ENCODE peak calls at places on chromosomes 3 and 15, in five cellular contexts. X is pancreas, J is cardiac muscle cell, W is brain microvascular endothelial cell, B is PC-3. O is an unnamed sample.

GRCh38 chr3:73493543-73494314 is 131.0 kb downstream of the PDZRN3 start:
- DNase-seq in X (no peak), J (no peak), W (peak; percentile 67), B (no peak), O (peak; percentile 83)

GRCh38 chr3:129417354-129417753 is 11.1 kb downstream of the EFCAB12 start:
- DNase-seq in X (no peak), J (no peak), W (no peak), B (no peak), O (peak; percentile 74)

GRCh38 chr3:152909180-152909883 is 74.4 kb downstream of the P2RY1 start:
- DNase-seq in X (no peak), J (no peak), W (peak; percentile 4), B (peak; percentile 9), O (peak; percentile 25)

GRCh38 chr3:128481438-128481942 is 11.5 kb downstream of the GATA2 start:
- DNase-seq in X (no peak), J (no peak), W (no peak), B (no peak), O (no peak)

GRCh38 chr15:96716100-96716499 is 385.6 kb downstream of the NR2F2 start:
- DNase-seq in X (no peak), J (no peak), W (no peak), B (no peak), O (no peak)

GRCh38 chr3:126103121-126104027 is 19.4 kb upstream of the SLC41A3 start:
- DNase-seq in X (no peak), J (no peak), W (no peak), B (no peak), O (no peak)

GRCh38 chr15:59933607-59934006 is 70.5 kb upstream of the FOXB1 start:
- DNase-seq in X (no peak), J (no peak), W (no peak), B (peak; percentile 44), O (no peak)

GRCh38 chr15:75640483-75641175 is 605 bp upstream of the IMP3 start:
- DNase-seq in X (peak; percentile 57), J (peak; percentile 47), W (peak; percentile 39), B (peak; percentile 55), O (peak; percentile 40)

GRCh38 chr15:72859023-72859756 is 75.6 kb upstream of the ADPGK start:
- DNase-seq in X (no peak), J (no peak), W (no peak), B (no peak), O (no peak)

GRCh38 chr3:194711913-194712312 is 26.2 kb downstream of the FAM43A start:
- DNase-seq in X (no peak), J (peak; percentile 82), W (peak; percentile 99), B (peak; percentile 96), O (peak; percentile 85)

GRCh38 chr3:184718431-184718830 is 6.6 kb upstream of the MAGEF1 start:
- DNase-seq in X (no peak), J (peak; percentile 55), W (no peak), B (no peak), O (no peak)

GRCh38 chr3:194806991-194807685 is 121.5 kb downstream of the FAM43A start:
- DNase-seq in X (no peak), J (no peak), W (peak; percentile 34), B (no peak), O (peak; percentile 67)

GRCh38 chr3:139797724-139798343 is 120.1 kb upstream of the NMNAT3 start:
- DNase-seq in X (peak; percentile 27), J (peak; percentile 85), W (peak; percentile 49), B (peak; percentile 29), O (peak; percentile 10)

GRCh38 chr3:112132554-112132953 is 494 bp downstream of the GCSAM start:
- DNase-seq in X (no peak), J (no peak), W (no peak), B (no peak), O (no peak)

GRCh38 chr15:63370764-63371163 is 10.9 kb downstream of the CA12 start:
- DNase-seq in X (no peak), J (no peak), W (no peak), B (no peak), O (no peak)

GRCh38 chr3:100765437-100765975 is 56.2 kb downstream of the TFG start:
- DNase-seq in X (no peak), J (no peak), W (no peak), B (no peak), O (no peak)

GRCh38 chr3:36381311-36381956 is 1.1 kb downstream of the STAC start:
- DNase-seq in X (no peak), J (no peak), W (no peak), B (no peak), O (peak; percentile 25)

GRCh38 chr3:45166283-45166879 is 20.2 kb upstream of the CDCP1 start:
- DNase-seq in X (peak; percentile 51), J (no peak), W (no peak), B (no peak), O (no peak)

GRCh38 chr15:38176696-38177095 is 75.9 kb upstream of the SPRED1 start:
- DNase-seq in X (no peak), J (no peak), W (no peak), B (no peak), O (no peak)

GRCh38 chr15:66865622-66866611 is 163.9 kb downstream of the SMAD6 start:
- DNase-seq in X (no peak), J (no peak), W (no peak), B (no peak), O (no peak)

GRCh38 chr3:112653209-112653871 is 12.4 kb upstream of the CCDC80 start:
- DNase-seq in X (no peak), J (no peak), W (peak; percentile 97), B (peak; percentile 94), O (peak; percentile 99)

GRCh38 chr15:91561371-91562100 is 292.0 kb upstream of the SLCO3A1 start:
- DNase-seq in X (no peak), J (no peak), W (peak; percentile 46), B (peak; percentile 76), O (peak; percentile 91)

GRCh38 chr3:31157893-31158620 is 263.6 kb upstream of the GADL1 start:
- DNase-seq in X (no peak), J (peak; percentile 61), W (no peak), B (peak; percentile 16), O (peak; percentile 87)

GRCh38 chr3:140765246-140765645 is 87.4 kb downstream of the TRIM42 start:
- DNase-seq in X (no peak), J (no peak), W (no peak), B (no peak), O (peak; percentile 27)

GRCh38 chr3:4736284-4736861 is 242.9 kb upstream of the BHLHE40 start:
- DNase-seq in X (peak; percentile 79), J (no peak), W (no peak), B (peak; percentile 91), O (peak; percentile 28)

GRCh38 chr3:119294889-119295769 is 946 bp downstream of the ARHGAP31 start:
- DNase-seq in X (no peak), J (peak; percentile 62), W (peak; percentile 36), B (peak; percentile 52), O (peak; percentile 49)

GRCh38 chr3:119296723-119297122 is 2.5 kb downstream of the ARHGAP31 start:
- DNase-seq in X (no peak), J (no peak), W (no peak), B (no peak), O (peak; percentile 28)

GRCh38 chr3:119297169-119297568 is 3.0 kb downstream of the ARHGAP31 start:
- DNase-seq in X (no peak), J (no peak), W (peak; percentile 51), B (peak; percentile 27), O (peak; percentile 78)

GRCh38 chr3:119294402-119294888 is 262 bp downstream of the ARHGAP31 start:
- DNase-seq in X (peak; percentile 51), J (peak; percentile 48), W (no peak), B (no peak), O (no peak)

DNA sequence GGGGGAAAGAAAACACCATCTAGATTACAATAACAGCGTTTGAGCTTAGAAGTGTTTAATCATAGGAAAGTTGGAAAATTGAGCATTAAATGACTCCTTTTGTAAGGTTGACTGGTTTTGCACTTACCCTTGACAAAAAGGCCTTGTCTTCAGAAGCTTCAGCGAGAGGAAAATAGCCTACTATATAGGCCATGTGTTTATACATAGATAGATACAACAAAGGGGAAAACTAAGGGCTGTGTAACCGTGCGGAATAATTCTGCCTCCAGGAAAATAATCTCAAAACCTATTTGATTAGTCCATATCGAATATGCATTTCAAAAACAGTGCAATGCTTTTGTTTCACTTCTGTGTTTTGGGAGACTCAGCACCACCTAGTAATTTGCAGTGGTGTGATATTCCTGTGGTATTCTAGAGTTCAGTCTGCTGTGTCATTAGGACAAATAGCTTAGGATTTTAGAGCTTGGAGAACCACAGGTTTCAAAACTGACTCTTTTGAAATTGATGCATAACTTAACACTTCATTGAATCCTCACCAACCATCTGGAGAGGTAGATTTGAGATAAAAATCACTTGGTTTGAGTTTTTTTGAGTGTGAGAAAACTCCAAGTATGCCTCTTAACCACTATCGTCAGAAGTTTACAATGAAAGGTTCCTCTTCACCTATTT is 1.8 kb downstream of the ARHGAP31 start:
- DNase-seq in X (no peak), J (no peak), W (no peak), B (no peak), O (peak; percentile 82)
- H3K4me3 ChIP-seq in X (peak overlapping the region; percentile 77), J (peak overlapping the region; percentile 87), W (peak overlapping the region; percentile 85), B (peak overlapping the region; percentile 95), O (peak overlapping the region; percentile 83)

GRCh38 chr3:57298041-57298440 is 5.6 kb upstream of the ASB14 start:
- DNase-seq in X (no peak), J (no peak), W (peak; percentile 63), B (peak; percentile 88), O (no peak)
- H3K4me3 ChIP-seq in X (no peak overlapping the region), J (no peak overlapping the region), W (no peak overlapping the region), B (no peak overlapping the region), O (no peak overlapping the region)

GRCh38 chr15:99110581-99111320 is 5.9 kb downstream of the SYNM start:
- DNase-seq in X (no peak), J (no peak), W (no peak), B (no peak), O (peak; percentile 66)
- H3K4me3 ChIP-seq in X (no peak overlapping the region), J (no peak overlapping the region), W (no peak overlapping the region), B (no peak overlapping the region), O (no peak overlapping the region)

DNA sequence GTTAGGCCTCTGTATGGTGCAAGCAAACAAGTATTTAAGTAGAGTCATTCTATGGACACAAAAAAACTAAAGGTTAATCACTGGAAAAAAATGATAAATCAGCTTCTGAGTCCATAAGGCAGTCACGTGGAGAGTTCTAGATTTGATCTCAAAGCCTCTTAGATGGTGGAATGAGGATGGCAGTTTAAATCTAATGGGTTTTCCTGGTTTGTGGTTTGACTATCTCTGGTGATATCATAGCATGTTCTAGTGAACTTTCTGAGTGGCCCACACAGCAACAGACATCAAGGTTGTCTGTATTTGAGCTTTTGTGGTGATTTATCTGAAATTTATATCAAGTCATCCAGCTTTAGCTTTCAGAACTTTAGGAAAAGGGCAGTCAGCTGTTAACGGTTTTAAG is 52.4 kb downstream of the ILDR1 start:
- DNase-seq in X (no peak), J (no peak), W (no peak), B (peak; percentile 44), O (no peak)
- H3K4me3 ChIP-seq in X (no peak overlapping the region), J (no peak overlapping the region), W (no peak overlapping the region), B (no peak overlapping the region), O (no peak overlapping the region)

DNA sequence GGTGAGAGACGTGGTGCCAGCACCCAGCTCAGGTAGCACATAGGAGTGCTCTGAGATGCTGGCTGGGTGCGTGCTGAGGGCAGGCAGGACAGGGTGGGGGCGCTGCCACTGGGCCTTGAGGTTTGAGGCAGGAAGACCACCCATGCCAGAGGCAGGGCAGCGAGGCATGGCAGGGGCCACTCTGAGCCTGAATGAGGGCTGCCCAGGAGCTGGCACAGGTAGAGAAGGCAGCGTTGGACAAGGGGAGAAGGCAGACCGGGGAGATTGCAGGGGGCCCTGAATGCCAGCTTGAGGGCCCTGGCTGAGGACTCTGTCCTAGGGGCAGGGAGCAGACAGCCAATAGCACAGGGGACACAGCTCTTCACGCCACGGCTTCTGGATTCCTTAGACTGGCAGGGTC is 50.2 kb downstream of the ADAMTS7 start:
- DNase-seq in X (peak; percentile 13), J (no peak), W (no peak), B (no peak), O (no peak)
- H3K4me3 ChIP-seq in X (no peak overlapping the region), J (no peak overlapping the region), W (no peak overlapping the region), B (no peak overlapping the region), O (no peak overlapping the region)